ENCODE peak calls at places on chromosomes 2 and 18, in eight cellular contexts. One of them, this sample, is unnamed.

GRCh38 chr18:2847341-2848144 is 737 bp downstream of the EMILIN2 start:
- DNase-seq in T follicular helper cell: no peak
- DNase-seq in activated CD4-positive, alpha-beta T cell treated with anti-CD3 and anti-CD28 coated beads for 24 hours: no peak
- DNase-seq in caudate nucleus: no peak
- DNase-seq in activated T-cell treated with anti-CD3 and anti-CD28 coated beads, Interleukin-2, amount 50 U/mL, for 4 hours: peak; percentile 17
- DNase-seq in stimulated activated CD4-positive, alpha-beta T cell treated with anti-CD3 and anti-CD28 coated beads, Interleukin-15, amount 100 ng/mL, for 1 hour: peak; percentile 21
- DNase-seq in GM04503: no peak
- DNase-seq in HCEC 1CT: no peak
- DNase-seq in this sample: no peak

GRCh38 chr2:13067508-13067907 is 350.8 kb downstream of the TRIB2 start:
- DNase-seq in activated CD4-positive, alpha-beta T cell treated with anti-CD3 and anti-CD28 coated beads for 24 hours: no peak
- DNase-seq in T follicular helper cell: no peak
- DNase-seq in caudate nucleus: no peak
- DNase-seq in HCEC 1CT: no peak
- DNase-seq in GM04503: no peak
- DNase-seq in stimulated activated CD4-positive, alpha-beta T cell treated with anti-CD3 and anti-CD28 coated beads, Interleukin-15, amount 100 ng/mL, for 1 hour: no peak
- DNase-seq in activated T-cell treated with anti-CD3 and anti-CD28 coated beads, Interleukin-2, amount 50 U/mL, for 4 hours: no peak
- DNase-seq in this sample: no peak

GRCh38 chr2:224754129-224754528 is 38.0 kb upstream of the CCDC195 start:
- DNase-seq in GM04503: peak; percentile 80
- DNase-seq in HCEC 1CT: peak; percentile 3
- DNase-seq in stimulated activated CD4-positive, alpha-beta T cell treated with anti-CD3 and anti-CD28 coated beads, Interleukin-15, amount 100 ng/mL, for 1 hour: no peak
- DNase-seq in activated T-cell treated with anti-CD3 and anti-CD28 coated beads, Interleukin-2, amount 50 U/mL, for 4 hours: no peak
- DNase-seq in T follicular helper cell: no peak
- DNase-seq in activated CD4-positive, alpha-beta T cell treated with anti-CD3 and anti-CD28 coated beads for 24 hours: no peak
- DNase-seq in caudate nucleus: no peak
- DNase-seq in this sample: no peak

GRCh38 chr2:56448403-56448998 is 264.7 kb downstream of the CCDC85A start:
- DNase-seq in activated T-cell treated with anti-CD3 and anti-CD28 coated beads, Interleukin-2, amount 50 U/mL, for 4 hours: no peak
- DNase-seq in stimulated activated CD4-positive, alpha-beta T cell treated with anti-CD3 and anti-CD28 coated beads, Interleukin-15, amount 100 ng/mL, for 1 hour: no peak
- DNase-seq in GM04503: peak; percentile 61
- DNase-seq in activated CD4-positive, alpha-beta T cell treated with anti-CD3 and anti-CD28 coated beads for 24 hours: no peak
- DNase-seq in HCEC 1CT: peak; percentile 21
- DNase-seq in caudate nucleus: no peak
- DNase-seq in T follicular helper cell: no peak
- DNase-seq in this sample: no peak

GRCh38 chr2:27765621-27766286 is 5.8 kb upstream of the MRPL33 start:
- DNase-seq in caudate nucleus: peak; percentile 12
- DNase-seq in activated T-cell treated with anti-CD3 and anti-CD28 coated beads, Interleukin-2, amount 50 U/mL, for 4 hours: peak; percentile 51
- DNase-seq in T follicular helper cell: peak; percentile 27
- DNase-seq in GM04503: no peak
- DNase-seq in stimulated activated CD4-positive, alpha-beta T cell treated with anti-CD3 and anti-CD28 coated beads, Interleukin-15, amount 100 ng/mL, for 1 hour: peak; percentile 45
- DNase-seq in HCEC 1CT: no peak
- DNase-seq in activated CD4-positive, alpha-beta T cell treated with anti-CD3 and anti-CD28 coated beads for 24 hours: peak; percentile 23
- DNase-seq in this sample: peak; percentile 37

GRCh38 chr2:147623328-147623727 is 221.5 kb upstream of the ACVR2A start:
- DNase-seq in GM04503: no peak
- DNase-seq in stimulated activated CD4-positive, alpha-beta T cell treated with anti-CD3 and anti-CD28 coated beads, Interleukin-15, amount 100 ng/mL, for 1 hour: no peak
- DNase-seq in T follicular helper cell: no peak
- DNase-seq in caudate nucleus: no peak
- DNase-seq in activated T-cell treated with anti-CD3 and anti-CD28 coated beads, Interleukin-2, amount 50 U/mL, for 4 hours: no peak
- DNase-seq in HCEC 1CT: peak; percentile 6
- DNase-seq in activated CD4-positive, alpha-beta T cell treated with anti-CD3 and anti-CD28 coated beads for 24 hours: no peak
- DNase-seq in this sample: peak; percentile 39

GRCh38 chr2:45009303-45009927 is at the start of gene SIX2:
- DNase-seq in HCEC 1CT: peak; percentile 97
- DNase-seq in activated CD4-positive, alpha-beta T cell treated with anti-CD3 and anti-CD28 coated beads for 24 hours: no peak
- DNase-seq in stimulated activated CD4-positive, alpha-beta T cell treated with anti-CD3 and anti-CD28 coated beads, Interleukin-15, amount 100 ng/mL, for 1 hour: no peak
- DNase-seq in GM04503: peak; percentile 65
- DNase-seq in caudate nucleus: no peak
- DNase-seq in activated T-cell treated with anti-CD3 and anti-CD28 coated beads, Interleukin-2, amount 50 U/mL, for 4 hours: no peak
- DNase-seq in T follicular helper cell: no peak
- DNase-seq in this sample: no peak

GRCh38 chr2:204673877-204674276 is 128.6 kb downstream of the PARD3B start:
- DNase-seq in T follicular helper cell: no peak
- DNase-seq in GM04503: no peak
- DNase-seq in activated T-cell treated with anti-CD3 and anti-CD28 coated beads, Interleukin-2, amount 50 U/mL, for 4 hours: no peak
- DNase-seq in stimulated activated CD4-positive, alpha-beta T cell treated with anti-CD3 and anti-CD28 coated beads, Interleukin-15, amount 100 ng/mL, for 1 hour: no peak
- DNase-seq in HCEC 1CT: peak; percentile 83
- DNase-seq in activated CD4-positive, alpha-beta T cell treated with anti-CD3 and anti-CD28 coated beads for 24 hours: no peak
- DNase-seq in caudate nucleus: no peak
- DNase-seq in this sample: no peak

GRCh38 chr2:218282173-218282991 is 9.9 kb downstream of the TMBIM1 start:
- DNase-seq in stimulated activated CD4-positive, alpha-beta T cell treated with anti-CD3 and anti-CD28 coated beads, Interleukin-15, amount 100 ng/mL, for 1 hour: no peak
- DNase-seq in activated T-cell treated with anti-CD3 and anti-CD28 coated beads, Interleukin-2, amount 50 U/mL, for 4 hours: no peak
- DNase-seq in T follicular helper cell: no peak
- DNase-seq in activated CD4-positive, alpha-beta T cell treated with anti-CD3 and anti-CD28 coated beads for 24 hours: no peak
- DNase-seq in GM04503: no peak
- DNase-seq in HCEC 1CT: no peak
- DNase-seq in caudate nucleus: peak; percentile 38
- DNase-seq in this sample: no peak

GRCh38 chr2:172108587-172108930 is 5.9 kb upstream of the DLX2 start:
- DNase-seq in activated CD4-positive, alpha-beta T cell treated with anti-CD3 and anti-CD28 coated beads for 24 hours: no peak
- DNase-seq in T follicular helper cell: no peak
- DNase-seq in activated T-cell treated with anti-CD3 and anti-CD28 coated beads, Interleukin-2, amount 50 U/mL, for 4 hours: no peak
- DNase-seq in GM04503: no peak
- DNase-seq in caudate nucleus: no peak
- DNase-seq in stimulated activated CD4-positive, alpha-beta T cell treated with anti-CD3 and anti-CD28 coated beads, Interleukin-15, amount 100 ng/mL, for 1 hour: no peak
- DNase-seq in HCEC 1CT: no peak
- DNase-seq in this sample: no peak

GRCh38 chr2:214484239-214484638 is 73.4 kb downstream of the VWC2L start:
- DNase-seq in GM04503: no peak
- DNase-seq in HCEC 1CT: no peak
- DNase-seq in activated CD4-positive, alpha-beta T cell treated with anti-CD3 and anti-CD28 coated beads for 24 hours: no peak
- DNase-seq in stimulated activated CD4-positive, alpha-beta T cell treated with anti-CD3 and anti-CD28 coated beads, Interleukin-15, amount 100 ng/mL, for 1 hour: no peak
- DNase-seq in T follicular helper cell: no peak
- DNase-seq in caudate nucleus: no peak
- DNase-seq in activated T-cell treated with anti-CD3 and anti-CD28 coated beads, Interleukin-2, amount 50 U/mL, for 4 hours: no peak
- DNase-seq in this sample: no peak

GRCh38 chr2:140895378-140895777 is 1235.4 kb downstream of the LRP1B start:
- DNase-seq in stimulated activated CD4-positive, alpha-beta T cell treated with anti-CD3 and anti-CD28 coated beads, Interleukin-15, amount 100 ng/mL, for 1 hour: no peak
- DNase-seq in HCEC 1CT: no peak
- DNase-seq in GM04503: no peak
- DNase-seq in activated CD4-positive, alpha-beta T cell treated with anti-CD3 and anti-CD28 coated beads for 24 hours: no peak
- DNase-seq in T follicular helper cell: no peak
- DNase-seq in caudate nucleus: no peak
- DNase-seq in activated T-cell treated with anti-CD3 and anti-CD28 coated beads, Interleukin-2, amount 50 U/mL, for 4 hours: no peak
- DNase-seq in this sample: no peak